ENCODE peak calls at places on chromosomes 16 and 17, in nine cellular contexts. L, G, U, F, K, H, J, O and X are unnamed samples.

GRCh38 chr16:22670551-22670970 is 143.4 kb upstream of the HS3ST2 start:
- DNase-seq in L (peak), G (no peak), U (no peak), F (no peak), K (peak), H (no peak), J (no peak), O (no peak), X (no peak)

GRCh38 chr16:648071-648785 is 937 bp upstream of the WDR90 start:
- DNase-seq in L (peak), G (no peak), U (no peak), F (peak), K (no peak), H (no peak), J (no peak), O (no peak), X (no peak)

GRCh38 chr16:2856061-2856670 is 1.8 kb downstream of the PRSS22 start:
- DNase-seq in L (no peak), G (no peak), U (no peak), F (no peak), K (peak), H (no peak), J (no peak), O (no peak), X (no peak)

GRCh38 chr16:21211486-21211885 is at the start of gene ZP2:
- DNase-seq in L (no peak), G (no peak), U (no peak), F (no peak), K (no peak), H (no peak), J (no peak), O (no peak), X (no peak)

GRCh38 chr16:87172632-87173031 is 144.6 kb downstream of the C16orf95 start:
- DNase-seq in L (no peak), G (no peak), U (no peak), F (no peak), K (no peak), H (no peak), J (no peak), O (no peak), X (no peak)

GRCh38 chr16:77692612-77693011 is 29.7 kb upstream of the NUDT7 start:
- DNase-seq in L (no peak), G (no peak), U (no peak), F (no peak), K (no peak), H (no peak), J (no peak), O (no peak), X (no peak)

GRCh38 chr17:31392002-31392855 is 754 bp downstream of the RAB11FIP4 start:
- DNase-seq in L (no peak), G (no peak), U (no peak), F (no peak), K (peak), H (no peak), J (no peak), O (no peak), X (no peak)

GRCh38 chr17:17702821-17703607 is 21.8 kb downstream of the RAI1 start:
- DNase-seq in L (no peak), G (no peak), U (no peak), F (no peak), K (no peak), H (no peak), J (no peak), O (no peak), X (no peak)

GRCh38 chr16:23423496-23424049 is 29.4 kb downstream of the COG7 start:
- DNase-seq in L (peak), G (peak), U (peak), F (peak), K (peak), H (peak), J (peak), O (peak), X (peak)

DNA sequence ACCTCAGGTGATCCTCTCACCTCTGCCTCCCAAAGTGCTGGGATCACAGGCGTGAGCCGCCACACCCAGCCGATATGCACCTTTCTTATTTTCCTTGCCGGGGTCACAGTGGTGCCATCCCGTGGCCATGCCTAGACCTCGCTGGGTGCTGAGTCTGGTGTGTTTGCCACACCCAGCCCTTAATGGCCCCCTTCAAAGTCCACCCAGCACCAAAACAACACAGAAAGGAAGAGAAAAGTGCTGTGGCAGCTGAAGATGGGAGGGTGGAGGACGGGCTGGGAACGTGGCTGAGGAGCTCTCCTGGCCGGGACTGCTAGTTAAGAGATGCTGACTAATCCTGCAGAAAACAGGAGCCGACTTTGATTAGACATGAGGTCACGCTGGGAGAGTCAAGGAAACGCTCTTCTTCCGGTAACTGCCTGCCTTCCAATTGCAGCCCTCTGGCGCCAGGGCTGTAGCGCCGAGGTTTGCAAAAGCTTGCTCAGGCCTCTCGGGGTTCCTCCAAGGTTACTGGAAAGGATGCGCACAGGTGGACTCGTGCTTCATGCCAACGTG is 10.9 kb downstream of the SLC43A2 start:
- DNase-seq in L (peak), G (no peak), U (no peak), F (peak), K (no peak), H (no peak), J (peak), O (peak), X (peak)
- TF ChIP-seq CTCF in L (no peak), G (no peak), U (no peak), F (peak), K (no peak), H (no peak), J (no peak), O (no peak), X (no peak)

GRCh38 chr16:54933281-54934150 is 2.9 kb downstream of the IRX5 start:
- DNase-seq in L (no peak), G (no peak), U (no peak), F (no peak), K (no peak), H (no peak), J (no peak), O (peak), X (no peak)
- H3K4me3 ChIP-seq in L (no peak), G (no peak), U (no peak), F (no peak), K (no peak), H (peak), J (peak), O (peak), X (peak)

GRCh38 chr17:64017381-64017980 is 3.0 kb downstream of the ICAM2 start:
- DNase-seq in L (no peak), G (no peak), U (no peak), F (no peak), K (no peak), H (no peak), J (no peak), O (no peak), X (no peak)
- TF ChIP-seq CTCF in L (no peak), G (peak), U (no peak), F (peak), K (no peak), H (no peak), J (peak), O (peak), X (no peak)

GRCh38 chr16:90081606-90081970 is 4.5 kb upstream of the PRDM7 start:
- DNase-seq in L (no peak), G (no peak), U (no peak), F (no peak), K (no peak), H (no peak), J (no peak), O (no peak), X (no peak)
- H3K4me3 ChIP-seq in L (no peak), G (no peak), U (no peak), F (no peak), K (no peak), H (no peak), J (no peak), O (no peak), X (no peak)

DNA sequence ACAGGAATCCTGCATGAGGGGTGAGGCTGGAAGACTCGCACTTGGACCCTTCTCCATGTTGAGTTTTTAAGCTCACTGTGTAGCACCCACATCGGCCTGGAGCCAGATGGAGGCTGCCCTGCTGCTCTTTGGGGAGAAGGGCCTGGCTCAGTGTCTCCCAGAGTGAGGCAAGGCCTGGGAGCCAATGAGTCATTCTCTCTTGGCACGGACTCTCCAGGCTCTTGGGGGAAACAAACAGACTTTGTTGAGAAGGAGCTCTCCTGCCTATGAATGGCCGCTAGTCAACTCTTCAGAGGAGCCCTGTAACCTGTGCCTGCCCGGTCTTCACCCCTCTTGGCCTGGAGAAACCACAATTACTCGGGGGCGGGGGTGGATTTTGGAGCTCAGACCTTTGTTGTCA is 50.8 kb upstream of the MAF start:
- DNase-seq in L (peak), G (peak), U (peak), F (peak), K (peak), H (peak), J (no peak), O (peak), X (no peak)
- TF ChIP-seq CTCF in L (no peak), G (no peak), U (no peak), F (no peak), K (no peak), H (peak), J (no peak), O (no peak), X (no peak)

DNA sequence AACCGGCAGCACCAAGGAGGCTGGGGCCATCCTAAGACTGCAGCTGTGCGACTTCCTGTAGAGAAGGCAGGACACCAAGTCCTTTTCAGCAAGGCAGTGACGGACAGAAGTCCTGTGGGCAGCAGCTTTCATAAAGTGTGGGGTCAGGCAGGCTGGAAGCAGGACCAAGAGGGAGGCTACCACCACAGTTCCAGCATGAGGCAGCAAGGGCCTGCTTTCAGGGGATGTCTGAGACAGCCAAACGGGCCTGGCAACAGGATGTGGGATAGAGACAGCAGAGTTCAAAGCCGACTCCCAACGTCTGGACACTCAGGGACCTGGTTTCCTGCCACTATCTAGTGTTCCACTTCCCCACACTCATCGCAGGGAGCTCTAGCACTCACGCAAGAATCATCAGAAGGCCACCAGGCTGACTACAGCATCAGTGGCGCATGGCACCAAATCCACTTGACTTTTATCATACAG is 5.3 kb downstream of the USP7 start:
- DNase-seq in L (peak), G (peak), U (peak), F (peak), K (no peak), H (no peak), J (no peak), O (peak), X (no peak)
- H3K4me3 ChIP-seq in L (peak), G (peak), U (no peak), F (no peak), K (no peak), H (peak), J (no peak), O (no peak), X (peak)

DNA sequence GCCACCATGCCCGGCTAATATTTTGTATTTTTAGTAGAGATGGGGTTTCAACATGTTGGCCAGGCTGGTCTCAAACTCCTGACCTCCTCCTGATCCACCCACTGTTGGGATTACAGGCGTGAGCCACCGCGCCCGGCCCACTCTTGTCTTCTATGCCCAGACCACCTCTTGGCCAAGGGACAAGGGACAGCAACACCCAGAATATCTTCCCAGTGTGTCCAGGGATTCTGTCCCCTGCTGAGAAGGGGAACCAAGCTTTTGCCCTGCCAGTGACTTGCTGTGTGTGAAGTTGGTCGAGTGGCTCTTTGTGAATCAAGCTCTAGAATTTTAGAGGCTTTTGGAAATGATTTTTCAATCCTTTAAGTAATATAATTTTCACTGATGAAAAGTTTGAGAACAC is 1.7 kb upstream of the MPO start:
- DNase-seq in L (no peak), G (no peak), U (no peak), F (no peak), K (no peak), H (no peak), J (no peak), O (no peak), X (no peak)
- TF ChIP-seq CTCF in L (no peak), G (no peak), U (no peak), F (no peak), K (no peak), H (no peak), J (no peak), O (no peak), X (no peak)

GRCh38 chr16:58085584-58086251 is 43.5 kb downstream of the CFAP20 start:
- DNase-seq in L (no peak), G (no peak), U (no peak), F (no peak), K (no peak), H (no peak), J (no peak), O (no peak), X (no peak)
- H3K4me3 ChIP-seq in L (no peak), G (no peak), U (no peak), F (no peak), K (no peak), H (no peak), J (no peak), O (no peak), X (no peak)

GRCh38 chr17:1963250-1963649 is 61.9 kb downstream of the RTN4RL1 start:
- DNase-seq in L (no peak), G (no peak), U (no peak), F (no peak), K (no peak), H (no peak), J (no peak), O (no peak), X (no peak)
- TF ChIP-seq CTCF in L (no peak), G (no peak), U (no peak), F (no peak), K (no peak), H (no peak), J (no peak), O (no peak), X (no peak)